ENCODE peak calls at places on chromosomes 6 and 20, in five cellular contexts. D is brain microvascular endothelial cell, U is HAP-1, V is HL-60, K is heart right ventricle. R is an unnamed sample.

GRCh38 chr6:149854532-149854931 is 9.6 kb downstream of the LRP11 start:
- DNase-seq in D (no peak), U (no peak), V (no peak), K (no peak), R (no peak)

GRCh38 chr6:31462964-31463940 is 34.7 kb upstream of the MICB start:
- DNase-seq in D (peak), U (peak), V (peak), K (peak), R (peak)

GRCh38 chr20:10225439-10226080 is 6.9 kb downstream of the SNAP25 start:
- DNase-seq in D (no peak), U (no peak), V (no peak), K (no peak), R (no peak)

GRCh38 chr6:166955865-166956443 is 396 bp downstream of the RNASET2 start:
- DNase-seq in D (peak), U (no peak), V (no peak), K (no peak), R (peak)

GRCh38 chr6:137873273-137873762 is 6.3 kb downstream of the TNFAIP3 start:
- DNase-seq in D (peak), U (peak), V (peak), K (peak), R (peak)

GRCh38 chr6:113873043-113873667 is 16.0 kb downstream of the MARCKS start:
- DNase-seq in D (no peak), U (no peak), V (no peak), K (peak), R (no peak)

GRCh38 chr20:32017711-32018251 is 7.5 kb downstream of the CCM2L start:
- DNase-seq in D (no peak), U (peak), V (no peak), K (no peak), R (no peak)

GRCh38 chr6:11495565-11496145 is 41.9 kb upstream of the TMEM170B start:
- DNase-seq in D (no peak), U (no peak), V (no peak), K (no peak), R (no peak)

GRCh38 chr6:30881392-30881986 is 2.8 kb upstream of the DDR1 start:
- DNase-seq in D (no peak), U (no peak), V (no peak), K (no peak), R (no peak)

GRCh38 chr6:113031591-113031990 is 684.5 kb downstream of the RFPL4B start:
- DNase-seq in D (no peak), U (no peak), V (no peak), K (no peak), R (no peak)

GRCh38 chr6:167921831-167922230 is 75.6 kb upstream of the KIF25 start:
- DNase-seq in D (no peak), U (no peak), V (no peak), K (no peak), R (no peak)

GRCh38 chr6:43635387-43636311 is at the start of gene MAD2L1BP:
- DNase-seq in D (peak), U (peak), V (peak), K (peak), R (peak)

GRCh38 chr6:125300992-125301434 is 754 bp downstream of the HDDC2 start:
- DNase-seq in D (peak), U (peak), V (no peak), K (no peak), R (peak)

GRCh38 chr6:15036690-15037245 is 209.1 kb upstream of the JARID2 start:
- DNase-seq in D (no peak), U (peak), V (no peak), K (peak), R (no peak)

GRCh38 chr6:47230579-47230978 is 79.1 kb downstream of the TNFRSF21 start:
- DNase-seq in D (no peak), U (no peak), V (no peak), K (no peak), R (no peak)

GRCh38 chr20:60138263-60139127 is 180.3 kb downstream of the CDH26 start:
- DNase-seq in D (peak), U (no peak), V (no peak), K (no peak), R (peak)

GRCh38 chr6:128929869-128930268 is 46.9 kb downstream of the LAMA2 start:
- DNase-seq in D (no peak), U (no peak), V (no peak), K (no peak), R (no peak)

GRCh38 chr20:18284805-18285533 is 3.4 kb upstream of the ZNF133 start:
- DNase-seq in D (no peak), U (no peak), V (no peak), K (no peak), R (peak)

GRCh38 chr20:8633366-8633765 is 435.5 kb upstream of the PLCB4 start:
- DNase-seq in D (peak), U (no peak), V (no peak), K (no peak), R (no peak)

GRCh38 chr6:30154709-30155521 is 6.1 kb downstream of the TRIM10 start:
- DNase-seq in D (peak), U (no peak), V (peak), K (no peak), R (peak)

GRCh38 chr6:124742971-124743370 is 219.3 kb upstream of the RNF217 start:
- DNase-seq in D (no peak), U (no peak), V (no peak), K (no peak), R (peak)

GRCh38 chr20:35653893-35654292 is 10.8 kb downstream of the CPNE1 start:
- DNase-seq in D (no peak), U (no peak), V (no peak), K (no peak), R (no peak)

GRCh38 chr6:13251242-13251641 is 77.1 kb downstream of the TBC1D7 start:
- DNase-seq in D (no peak), U (no peak), V (no peak), K (no peak), R (peak)

GRCh38 chr6:119669228-119669627 is 319.7 kb upstream of the MAN1A1 start:
- DNase-seq in D (no peak), U (no peak), V (no peak), K (no peak), R (no peak)

GRCh38 chr6:168717491-168717890 is 276.5 kb downstream of the SMOC2 start:
- DNase-seq in D (no peak), U (no peak), V (no peak), K (no peak), R (no peak)

GRCh38 chr6:3915076-3915791 is 66.1 kb downstream of the FAM50B start:
- DNase-seq in D (no peak), U (no peak), V (no peak), K (no peak), R (no peak)

GRCh38 chr6:16108419-16108818 is 20.5 kb upstream of the MYLIP start:
- DNase-seq in D (no peak), U (no peak), V (no peak), K (no peak), R (no peak)

GRCh38 chr6:121222656-121223055 is 111.6 kb downstream of the TBC1D32 start:
- DNase-seq in D (peak), U (no peak), V (no peak), K (no peak), R (peak)

GRCh38 chr6:89385156-89385667 is 26.9 kb downstream of the RRAGD start:
- DNase-seq in D (no peak), U (no peak), V (no peak), K (no peak), R (peak)

GRCh38 chr20:14953736-14954135 is 616.3 kb upstream of the FLRT3 start:
- DNase-seq in D (no peak), U (no peak), V (no peak), K (no peak), R (no peak)

GRCh38 chr6:90450268-90450953 is 136.5 kb downstream of the MAP3K7 start:
- DNase-seq in D (no peak), U (no peak), V (no peak), K (no peak), R (no peak)

GRCh38 chr6:134683783-134684765 is 265.8 kb downstream of the ALDH8A1 start:
- DNase-seq in D (no peak), U (no peak), V (no peak), K (no peak), R (peak)

GRCh38 chr6:143806282-143807102 is 36.6 kb upstream of the LTV1 start:
- DNase-seq in D (peak), U (no peak), V (peak), K (peak), R (peak)

GRCh38 chr6:139531716-139532115 is 157.3 kb upstream of the CITED2 start:
- DNase-seq in D (no peak), U (no peak), V (no peak), K (no peak), R (no peak)

GRCh38 chr6:25645916-25646315 is 6.1 kb upstream of the SCGN start:
- DNase-seq in D (no peak), U (no peak), V (no peak), K (no peak), R (no peak)

GRCh38 chr6:16318538-16318937 is 80.2 kb downstream of the GMPR start:
- DNase-seq in D (peak), U (no peak), V (no peak), K (no peak), R (peak)

GRCh38 chr6:24524801-24525200 is 30.0 kb downstream of the ALDH5A1 start:
- DNase-seq in D (peak), U (peak), V (peak), K (no peak), R (peak)

GRCh38 chr6:156870926-156871539 is 93.9 kb downstream of the ARID1B start:
- DNase-seq in D (no peak), U (no peak), V (no peak), K (no peak), R (no peak)

GRCh38 chr20:35062478-35062877 is 30.1 kb downstream of the TRPC4AP start:
- DNase-seq in D (no peak), U (no peak), V (no peak), K (no peak), R (no peak)

GRCh38 chr20:16732506-16733152 is 2.8 kb downstream of the SNRPB2 start:
- DNase-seq in D (no peak), U (no peak), V (no peak), K (no peak), R (no peak)

GRCh38 chr20:16729565-16730460 is at the start of gene SNRPB2:
- DNase-seq in D (peak), U (peak), V (peak), K (peak), R (peak)

DNA sequence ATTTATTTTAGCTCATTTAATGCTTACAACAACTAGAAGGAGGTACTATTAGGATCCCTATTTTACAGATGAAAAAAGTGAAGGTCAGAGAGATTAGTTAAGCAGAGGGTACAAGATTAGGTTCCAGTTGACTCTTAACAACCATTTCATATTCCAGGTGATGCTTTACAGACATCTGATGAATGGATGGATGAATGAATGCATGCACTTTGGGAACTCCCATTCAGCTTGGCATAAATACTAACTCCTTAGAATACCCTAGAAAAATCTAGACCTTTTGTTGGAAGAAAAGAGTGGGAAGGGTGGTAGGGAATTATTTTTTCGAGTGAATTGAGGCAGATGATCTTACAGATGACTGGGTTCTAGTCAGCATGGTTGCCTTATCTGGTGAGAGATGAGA is 746 bp upstream of the SNRPB2 start:
- DNase-seq in D (no peak), U (no peak), V (no peak), K (no peak), R (no peak)
- H3K4me3 ChIP-seq in D (no peak), U (no peak), V (no peak), K (peak), R (no peak)

DNA sequence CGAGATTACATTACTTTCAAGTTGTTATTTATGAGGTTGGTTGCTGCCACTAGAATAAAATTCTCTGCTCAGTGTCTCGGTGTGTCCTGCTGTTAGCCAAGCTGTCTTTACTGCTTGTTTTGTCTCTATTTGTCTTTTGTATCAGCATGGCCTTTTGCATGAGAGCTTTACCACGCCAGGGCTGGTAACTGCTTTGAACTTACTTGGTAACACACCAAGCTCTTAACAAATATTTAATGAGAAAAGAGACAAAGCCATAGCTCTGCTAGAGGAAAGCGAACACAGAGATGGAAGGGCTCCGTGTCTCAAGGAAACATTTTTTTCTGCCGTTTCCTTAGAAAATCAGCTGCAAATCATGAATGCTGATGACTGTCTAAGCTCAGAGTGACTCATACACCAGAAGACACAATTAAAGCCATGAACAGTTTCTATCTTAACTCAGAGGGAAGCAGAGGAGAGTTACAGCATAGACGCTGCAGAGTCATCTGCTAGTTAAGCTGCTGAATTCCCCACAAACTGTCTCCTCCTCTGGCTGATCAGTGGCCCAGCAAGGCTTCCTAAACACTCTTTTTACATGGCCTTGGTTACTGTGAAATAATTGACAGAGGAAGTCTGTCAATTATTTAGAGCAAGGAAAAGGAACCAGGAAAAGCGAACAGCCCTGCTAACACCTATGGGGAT is 44.8 kb downstream of the AGPAT4 start:
- DNase-seq in D (peak), U (no peak), V (no peak), K (no peak), R (peak)
- H3K4me3 ChIP-seq in D (no peak), U (no peak), V (no peak), K (no peak), R (no peak)

GRCh38 chr6:112027942-112028674 is 25.8 kb upstream of the CCN6 start:
- DNase-seq in D (no peak), U (no peak), V (no peak), K (no peak), R (peak)
- H3K4me3 ChIP-seq in D (no peak), U (no peak), V (no peak), K (no peak), R (no peak)

GRCh38 chr6:141598487-141598886 is 534.2 kb upstream of the GJE1 start:
- DNase-seq in D (no peak), U (no peak), V (no peak), K (no peak), R (peak)
- H3K4me3 ChIP-seq in D (no peak), U (no peak), V (no peak), K (no peak), R (no peak)

GRCh38 chr6:52426667-52427066 is 6.5 kb downstream of the EFHC1 start:
- DNase-seq in D (no peak), U (no peak), V (no peak), K (no peak), R (no peak)

GRCh38 chr6:52420668-52421358 is 671 bp downstream of the EFHC1 start:
- DNase-seq in D (peak), U (peak), V (no peak), K (no peak), R (peak)

GRCh38 chr6:52423448-52423847 is 3.3 kb downstream of the EFHC1 start:
- DNase-seq in D (no peak), U (no peak), V (no peak), K (no peak), R (peak)

GRCh38 chr6:52422156-52422555 is 2.0 kb downstream of the EFHC1 start:
- DNase-seq in D (no peak), U (no peak), V (no peak), K (no peak), R (no peak)

GRCh38 chr6:52423971-52424381 is 3.8 kb downstream of the EFHC1 start:
- DNase-seq in D (peak), U (no peak), V (no peak), K (peak), R (peak)
- H3K4me3 ChIP-seq in D (no peak), U (no peak), V (no peak), K (no peak), R (no peak)

DNA sequence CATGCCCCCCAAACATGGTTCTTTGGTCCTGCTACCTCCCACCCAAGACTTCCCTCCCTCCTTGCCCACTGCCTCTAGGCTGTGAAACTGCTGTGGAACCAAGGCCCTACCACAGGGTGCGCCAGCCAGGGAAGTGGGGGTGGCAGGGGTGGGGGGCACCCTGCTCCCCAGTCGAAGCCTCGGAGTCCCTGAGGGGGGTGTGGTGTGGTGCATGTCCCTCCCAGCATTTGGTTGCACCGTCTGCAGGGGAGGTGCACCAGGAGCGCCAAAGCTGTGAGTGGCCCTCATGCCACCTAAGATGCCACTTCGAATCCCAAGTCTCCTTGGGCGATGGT is 1.8 kb downstream of the RGS19 start:
- DNase-seq in D (no peak), U (no peak), V (no peak), K (no peak), R (no peak)
- H3K4me3 ChIP-seq in D (no peak), U (no peak), V (peak), K (peak), R (no peak)

GRCh38 chr20:39789411-39789810 is 827.3 kb downstream of the DHX35 start:
- DNase-seq in D (no peak), U (no peak), V (no peak), K (no peak), R (no peak)

GRCh38 chr20:39778847-39779641 is 816.9 kb downstream of the DHX35 start:
- DNase-seq in D (no peak), U (no peak), V (no peak), K (no peak), R (peak)

GRCh38 chr20:39785252-39785917 is 823.2 kb downstream of the DHX35 start:
- DNase-seq in D (no peak), U (no peak), V (no peak), K (no peak), R (no peak)

GRCh38 chr20:39784693-39785092 is 822.5 kb downstream of the DHX35 start:
- DNase-seq in D (no peak), U (no peak), V (no peak), K (no peak), R (no peak)
- H3K4me3 ChIP-seq in D (no peak), U (no peak), V (no peak), K (no peak), R (no peak)